ENCODE peak calls at places on chromosome 1, in four cellular contexts. X is T-cell; U is activated T-helper 1 cell treated with anti-CD3 and anti-CD28 coated beads, Interleukin-12 subunit alpha, Interleukin-12 subunit beta, Interleukin-2, Interleukin-4 antibody, amounts not matched to agents 30 ng/mL and 10 ng/mL and 1 ng/mL, durations not matched to agents 14 hours and 24 hours and 36 hours; T is IMR-90. L is an unnamed sample.

GRCh38 chr1:208089971-208090755 is 154.0 kb downstream of the PLXNA2 start:
- DNase-seq in X (no peak), U (no peak), T (peak; percentile 36), L (no peak)

GRCh38 chr1:193103759-193104495 is 1.3 kb downstream of the GLRX2 start:
- DNase-seq in X (no peak), U (no peak), T (no peak), L (no peak)

GRCh38 chr1:167723707-167724323 is 2.0 kb downstream of the MPZL1 start:
- DNase-seq in X (no peak), U (no peak), T (no peak), L (no peak)

GRCh38 chr1:54984126-54984842 is 3.9 kb downstream of the TMEM61 start:
- DNase-seq in X (no peak), U (no peak), T (no peak), L (no peak)

GRCh38 chr1:209041936-209042335 is 541.6 kb upstream of the CAMK1G start:
- DNase-seq in X (no peak), U (no peak), T (no peak), L (no peak)

GRCh38 chr1:46370214-46370633 is 23.9 kb upstream of the FAAH start:
- DNase-seq in X (no peak), U (no peak), T (peak; percentile 45), L (no peak)

GRCh38 chr1:118250232-118250631 is 65.2 kb upstream of the SPAG17 start:
- DNase-seq in X (no peak), U (no peak), T (no peak), L (no peak)

GRCh38 chr1:58883037-58883887 is 99.4 kb upstream of the JUN start:
- DNase-seq in X (no peak), U (no peak), T (peak; percentile 97), L (no peak)